ENCODE peak calls at places on chromosomes 6 and 20, in six cellular contexts. W is tibial nerve, Y is A549, X is GM13977, E is upper lobe of left lung, A is suprapubic skin. I is an unnamed sample.

GRCh38 chr20:1533059-1533458 is 24.4 kb downstream of the SIRPD start:
- DNase-seq in A (no peak), X (no peak), W (no peak), Y (no peak), E (no peak), I (no peak)

GRCh38 chr20:37244572-37244957 is 17.0 kb downstream of the GHRH start:
- DNase-seq in Y (no peak), W (no peak), X (no peak), A (no peak), E (no peak), I (no peak)

GRCh38 chr6:79869184-79869583 is 78.2 kb downstream of the ELOVL4 start:
- DNase-seq in A (no peak), X (no peak), E (no peak), W (no peak), Y (no peak), I (no peak)

GRCh38 chr6:126631343-126631742 is 291.4 kb downstream of the CENPW start:
- DNase-seq in W (no peak), Y (no peak), A (no peak), X (no peak), E (no peak), I (no peak)

GRCh38 chr6:34331361-34332050 is 61.0 kb downstream of the NUDT3 start:
- DNase-seq in X (no peak), E (no peak), A (no peak), Y (no peak), W (no peak), I (no peak)

GRCh38 chr20:32685541-32686529 is 12.1 kb upstream of the C20orf203 start:
- DNase-seq in A (no peak), Y (no peak), E (no peak), X (no peak), W (no peak), I (no peak)

GRCh38 chr20:4304601-4305000 is 289.2 kb upstream of the RNF24 start:
- DNase-seq in E (no peak), Y (no peak), A (no peak), W (no peak), X (no peak), I (no peak)

GRCh38 chr6:8279094-8279805 is 156.1 kb downstream of the SLC35B3 start:
- DNase-seq in X (no peak), A (no peak), E (no peak), Y (no peak), W (no peak), I (no peak)

GRCh38 chr20:23049933-23050838 is 714 bp upstream of the THBD start:
- DNase-seq in A (peak), W (no peak), Y (peak), E (peak), X (no peak), I (no peak)

DNA sequence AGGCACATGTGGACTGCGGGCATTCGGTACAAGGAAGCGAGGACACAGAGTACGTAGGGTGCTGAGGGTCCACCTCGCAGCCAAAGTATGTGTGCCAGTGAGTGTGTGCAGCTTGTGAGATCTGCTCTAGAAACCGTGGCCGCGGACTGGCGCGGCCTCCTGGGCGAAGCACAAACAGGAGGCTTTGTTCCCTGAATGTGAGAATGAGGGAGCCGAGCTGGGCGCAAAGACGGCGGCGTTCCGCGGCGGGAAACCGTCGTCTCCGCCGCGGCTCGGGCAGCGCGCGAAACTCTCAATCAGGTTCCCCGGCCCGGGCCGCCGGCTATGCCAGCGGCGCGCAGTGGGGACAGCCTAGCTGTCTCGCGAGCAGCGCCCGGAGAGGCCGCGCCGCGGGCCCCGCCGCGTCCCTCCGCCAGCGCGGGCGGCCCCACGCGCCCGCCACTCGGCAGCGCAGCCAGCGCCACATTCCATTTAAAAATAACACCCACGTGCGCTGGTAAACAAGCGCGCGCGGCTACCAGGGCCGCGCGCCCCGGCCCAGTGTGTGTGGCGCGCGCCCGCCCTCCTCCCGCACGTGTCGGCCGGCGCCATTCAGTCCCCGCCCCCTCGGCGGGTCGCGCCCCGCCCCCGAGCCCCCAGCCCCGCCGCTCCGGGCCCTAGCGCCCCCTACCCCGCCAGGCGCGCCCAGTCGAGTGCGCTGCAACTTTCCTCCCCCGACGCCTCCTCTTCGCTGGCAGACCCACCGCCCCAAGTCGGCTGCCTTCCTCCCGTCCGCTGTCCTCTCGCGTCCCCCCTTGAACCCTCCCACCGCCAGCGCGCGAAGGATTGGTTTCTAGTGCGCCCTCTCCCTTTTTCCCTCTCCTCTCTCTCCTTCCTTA is 3.0 kb upstream of the FOXO3 start:
- DNase-seq in X (peak), A (peak), W (peak), E (peak), Y (no peak), I (peak)
- TF ChIP-seq CTCF in X (no peak), A (no peak), W (no peak), E (peak), Y (no peak), I (peak)

DNA sequence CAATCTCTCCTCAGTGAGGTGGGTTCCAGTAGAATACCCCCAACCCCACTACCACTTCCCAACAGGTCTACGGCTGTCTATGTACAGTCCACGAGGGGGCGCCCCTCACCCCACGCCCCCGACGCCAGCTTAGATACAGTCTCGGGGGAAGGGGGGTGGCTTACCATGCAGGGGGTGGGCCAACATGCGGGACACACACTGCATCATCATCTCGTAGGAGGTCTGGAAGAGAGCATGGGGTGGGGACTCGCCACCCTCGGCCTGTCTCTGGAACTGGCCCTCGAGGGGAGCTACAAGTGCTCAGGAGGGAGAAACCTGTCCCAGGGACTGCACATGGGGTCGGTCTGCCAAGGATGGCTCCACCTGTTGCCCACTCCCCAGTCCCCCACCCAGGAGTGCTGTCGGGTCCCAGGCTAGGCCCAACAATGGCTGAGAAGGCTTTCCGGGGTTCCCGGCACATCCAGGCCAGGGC is 8.5 kb downstream of the MTCH1 start:
- DNase-seq in A (no peak), E (no peak), X (peak), W (no peak), Y (peak), I (no peak)
- TF ChIP-seq CTCF in A (no peak), E (peak), X (peak), W (no peak), Y (peak), I (peak)

DNA sequence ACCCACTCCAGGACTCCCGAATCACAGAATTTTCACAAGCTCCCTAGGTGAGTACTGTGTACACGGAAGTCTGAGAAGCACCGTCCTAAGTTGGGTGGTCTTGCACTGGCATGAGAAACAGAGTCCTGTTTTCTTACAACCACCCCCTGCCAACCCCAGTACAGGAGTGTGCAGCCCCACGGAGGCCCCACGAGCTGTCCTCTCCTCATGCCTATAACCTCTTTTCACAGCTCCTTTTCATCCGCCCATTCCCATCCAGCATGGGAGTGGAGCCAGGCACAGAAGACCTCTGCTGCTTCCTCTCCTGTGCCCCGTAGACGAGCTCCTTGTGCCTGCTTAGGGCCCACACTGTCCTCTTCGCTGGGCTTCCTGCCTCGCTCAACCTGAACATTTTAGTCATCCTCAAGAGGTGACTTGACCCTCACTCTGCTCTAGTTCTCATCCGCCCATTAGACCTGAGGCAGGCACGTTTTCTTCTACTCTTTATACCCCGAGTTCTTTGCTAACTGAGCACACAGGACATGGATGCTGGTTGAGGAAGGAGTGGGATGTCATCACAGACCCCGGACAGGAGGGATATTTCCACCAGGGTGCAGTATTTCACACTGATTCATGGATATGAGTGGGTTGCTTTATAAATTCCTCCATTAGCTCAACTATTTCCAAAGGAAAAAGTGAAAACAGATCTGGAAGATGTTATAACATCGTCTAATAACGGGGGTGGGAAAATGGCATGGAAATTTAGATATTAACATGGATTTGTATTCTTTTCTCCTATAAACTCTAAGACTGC is 160.5 kb downstream of the TTLL2 start:
- DNase-seq in A (no peak), E (no peak), W (no peak), X (no peak), Y (peak), I (no peak)
- TF ChIP-seq CTCF in A (peak), E (peak), W (peak), X (peak), Y (peak), I (no peak)

DNA sequence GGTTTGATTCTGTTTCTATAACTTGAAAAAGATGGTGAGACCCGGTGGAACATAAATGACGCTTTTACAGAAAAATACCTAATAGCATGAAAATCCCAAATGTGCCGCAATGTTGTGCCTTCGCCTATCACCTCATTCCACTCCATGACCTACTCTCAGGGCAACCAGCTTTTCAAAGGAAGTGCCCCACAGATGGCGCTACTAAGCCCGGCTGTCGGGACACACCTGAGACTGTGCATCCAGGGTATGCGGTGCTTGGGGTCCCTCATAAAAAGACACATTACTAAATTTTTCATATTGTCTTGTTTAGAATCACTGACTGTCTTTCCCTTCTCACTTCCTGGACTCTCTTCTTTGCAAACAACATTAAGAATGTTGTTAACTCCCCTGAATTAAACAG is 145.5 kb upstream of the RPS6KA2 start:
- DNase-seq in A (no peak), Y (no peak), X (no peak), E (no peak), W (no peak), I (no peak)
- TF ChIP-seq CTCF in A (peak), Y (peak), X (peak), E (no peak), W (no peak), I (no peak)

DNA sequence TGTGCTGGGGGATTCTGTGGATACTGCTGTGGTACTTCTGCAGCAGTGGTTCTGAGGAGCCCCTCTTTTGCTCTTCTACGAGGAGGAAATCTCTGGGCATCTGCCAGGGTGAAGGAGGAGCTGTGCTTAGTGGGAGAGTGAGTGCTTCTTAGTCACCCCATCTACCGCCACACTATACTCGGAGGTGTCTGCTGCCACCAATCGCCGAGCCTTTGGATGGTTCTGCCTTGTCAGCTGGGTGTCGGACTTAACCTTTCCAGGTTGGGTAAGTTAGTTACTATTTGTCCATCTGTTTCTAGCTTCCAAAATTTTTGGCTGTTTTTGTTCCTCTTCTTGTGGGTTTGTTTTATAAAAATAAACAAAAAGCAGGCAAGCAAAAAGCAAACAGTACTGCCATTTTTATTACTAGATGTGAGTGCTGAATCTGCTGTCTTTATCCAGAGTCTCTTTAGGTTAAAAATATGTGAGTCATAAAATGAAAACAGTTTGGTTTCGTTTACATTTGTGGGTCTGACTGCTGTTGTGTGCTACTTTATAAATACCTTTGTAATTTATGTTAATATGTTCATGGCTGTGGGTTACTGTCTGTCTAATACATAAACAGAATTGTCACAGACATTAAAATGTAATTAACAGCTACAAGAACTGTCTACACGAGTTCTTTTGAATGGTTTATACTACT is 89.1 kb downstream of the ARID1B start:
- DNase-seq in W (no peak), X (peak), E (peak), Y (peak), A (no peak), I (no peak)
- TF ChIP-seq CTCF in W (no peak), X (no peak), E (no peak), Y (no peak), A (no peak), I (no peak)

GRCh38 chr6:125423047-125423446 is 121.3 kb upstream of the HDDC2 start:
- DNase-seq in W (no peak), X (no peak), A (no peak), E (no peak), Y (no peak), I (no peak)
- TF ChIP-seq CTCF in W (no peak), X (no peak), A (no peak), E (no peak), Y (no peak), I (no peak)

I was measured in natural killer cell.